ENCODE peak calls at places on chromosome 12, in five cellular contexts. Z, Y, B, O and D are unnamed samples.

GRCh38 chr12:39441963-39442894 is 691 bp downstream of the KIF21A start:
- DNase-seq in O (peak), Y (peak), Z (peak), B (peak), D (peak)

GRCh38 chr12:1691123-1692007 is 495 bp downstream of the ADIPOR2 start:
- DNase-seq in Y (no peak), B (peak), Z (peak), O (peak), D (no peak)

GRCh38 chr12:69534389-69534822 is 50.9 kb upstream of the CCT2 start:
- DNase-seq in Z (peak), B (no peak), O (no peak), Y (peak), D (peak)

GRCh38 chr12:52969828-52970569 is 21.1 kb downstream of the KRT18 start:
- DNase-seq in B (no peak), Z (peak), Y (no peak), O (no peak), D (no peak)

GRCh38 chr12:5479761-5480160 is 47.9 kb downstream of the NTF3 start:
- DNase-seq in O (no peak), B (no peak), Z (no peak), Y (no peak), D (no peak)

GRCh38 chr12:88834226-88834625 is 254.0 kb upstream of the KITLG start:
- DNase-seq in Z (no peak), Y (peak), B (no peak), O (no peak), D (peak)

GRCh38 chr12:15982471-15982870 is 71.3 kb downstream of the DERA start:
- DNase-seq in Y (peak), B (no peak), Z (no peak), O (no peak), D (peak)

GRCh38 chr12:66661357-66661756 is 17.5 kb downstream of the GRIP1 start:
- DNase-seq in B (no peak), O (no peak), Z (no peak), Y (no peak), D (no peak)

GRCh38 chr12:89278169-89278568 is 74.1 kb downstream of the DUSP6 start:
- DNase-seq in Z (no peak), O (no peak), B (no peak), Y (no peak), D (no peak)

DNA sequence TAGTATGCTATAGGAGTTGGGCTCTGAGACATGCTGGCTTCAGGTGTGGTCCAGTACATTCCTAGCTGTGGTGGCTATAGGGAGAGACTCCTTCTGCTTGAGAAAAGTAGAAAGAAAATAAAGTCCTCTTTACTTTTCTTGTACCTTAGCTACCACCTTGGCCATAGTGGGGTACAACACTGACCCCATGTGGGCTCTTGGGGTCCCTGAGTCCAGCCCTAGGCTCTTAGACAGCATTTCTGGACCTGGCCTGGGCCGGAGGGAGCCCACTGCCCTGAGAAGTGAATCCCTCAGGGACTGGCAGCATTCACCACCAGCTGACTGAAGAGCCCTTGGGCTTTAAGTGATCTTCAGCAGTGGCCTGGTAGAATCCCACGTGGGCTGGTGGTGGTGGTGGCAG is 143.1 kb downstream of the SYT10 start:
- DNase-seq in O (no peak), Y (no peak), B (no peak), Z (no peak), D (no peak)
- TF ChIP-seq CTCF in O (no peak), Y (no peak), B (no peak), Z (no peak), D (no peak)

DNA sequence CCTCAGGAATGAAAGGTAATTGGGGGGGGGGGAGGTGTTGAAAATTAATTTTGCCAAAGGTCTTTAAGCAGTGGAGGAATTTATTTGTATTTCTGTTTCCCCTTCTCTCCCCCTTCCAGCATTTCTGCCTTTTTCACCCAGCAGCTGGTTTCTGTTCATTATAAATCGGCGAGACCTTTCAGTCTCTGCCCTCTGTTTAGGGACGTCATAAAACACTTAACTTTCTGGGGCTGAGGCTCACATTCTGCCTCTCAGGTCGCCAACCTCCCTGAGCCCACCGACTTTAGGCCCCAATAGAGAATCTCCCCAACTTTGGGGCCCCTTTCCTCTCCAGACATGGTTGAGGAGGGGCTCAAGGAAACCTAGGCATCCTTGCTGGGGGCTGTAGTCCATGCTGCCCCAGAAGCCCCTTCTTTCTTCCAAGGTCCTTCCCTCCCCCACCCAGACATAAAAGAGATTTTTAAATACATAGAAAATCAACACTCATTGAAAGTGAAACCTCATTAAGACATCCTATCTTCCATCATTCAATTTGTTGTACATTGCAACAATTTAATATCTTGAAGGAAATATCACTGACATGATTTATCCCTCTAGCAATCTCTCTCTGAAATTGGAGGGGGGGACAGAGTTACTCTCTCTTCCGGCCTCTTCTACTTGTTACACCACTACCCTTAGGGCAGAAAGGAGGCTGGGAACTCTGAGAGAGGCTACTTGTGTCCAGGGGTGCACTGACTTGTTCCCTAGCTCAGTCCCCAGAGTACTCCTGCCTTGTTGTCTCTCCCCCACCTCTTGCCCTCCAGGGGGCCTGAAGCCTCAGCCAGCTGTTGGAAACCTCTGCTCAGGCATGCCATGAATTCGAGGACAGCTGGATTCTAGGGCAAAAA is 2.5 kb upstream of the HOXC6 start:
- DNase-seq in B (no peak), Y (peak), O (no peak), Z (no peak), D (no peak)
- TF ChIP-seq CTCF in B (no peak), Y (no peak), O (no peak), Z (no peak), D (no peak)

DNA sequence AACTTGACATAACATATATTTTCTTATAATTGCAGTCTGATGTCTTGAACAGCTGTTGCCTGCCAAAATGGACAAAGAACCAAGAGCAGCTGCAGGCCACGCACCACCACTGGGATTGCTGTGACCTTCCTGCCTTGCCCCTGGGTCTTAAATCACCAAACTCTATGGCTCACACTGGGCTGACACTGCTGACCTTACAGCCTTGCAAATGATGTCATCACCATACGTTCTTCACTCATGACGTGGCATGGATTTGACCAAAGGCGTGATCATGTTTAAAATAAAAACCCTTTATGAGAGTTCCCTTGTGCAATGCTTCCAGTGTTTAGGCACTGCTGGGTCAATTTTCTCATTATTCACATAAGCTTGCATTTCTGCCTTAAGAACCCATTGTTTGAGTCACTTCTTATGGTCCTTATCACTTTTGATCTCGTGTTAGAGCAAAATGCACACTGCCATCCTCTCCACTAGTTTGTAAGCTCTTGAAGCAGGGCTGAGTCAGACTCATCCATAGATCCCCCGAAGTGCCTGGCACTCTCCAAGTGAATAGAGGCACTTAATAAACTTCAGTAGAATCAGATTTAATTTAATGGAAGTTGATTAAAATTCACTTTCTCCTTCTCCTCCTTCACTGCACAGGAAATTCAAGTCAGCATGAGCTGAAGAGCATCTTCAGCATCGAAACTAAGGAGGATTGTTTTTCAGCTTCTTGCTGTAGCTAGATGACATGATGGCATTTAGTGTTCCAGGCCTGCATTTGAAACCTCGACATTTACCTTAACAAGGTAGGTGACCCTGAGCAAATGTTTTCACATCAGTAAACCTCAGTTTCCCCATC is 132.4 kb upstream of the PZP start:
- DNase-seq in O (no peak), Y (peak), B (no peak), Z (no peak), D (peak)
- TF ChIP-seq CTCF in O (no peak), Y (no peak), B (no peak), Z (no peak), D (no peak)

DNA sequence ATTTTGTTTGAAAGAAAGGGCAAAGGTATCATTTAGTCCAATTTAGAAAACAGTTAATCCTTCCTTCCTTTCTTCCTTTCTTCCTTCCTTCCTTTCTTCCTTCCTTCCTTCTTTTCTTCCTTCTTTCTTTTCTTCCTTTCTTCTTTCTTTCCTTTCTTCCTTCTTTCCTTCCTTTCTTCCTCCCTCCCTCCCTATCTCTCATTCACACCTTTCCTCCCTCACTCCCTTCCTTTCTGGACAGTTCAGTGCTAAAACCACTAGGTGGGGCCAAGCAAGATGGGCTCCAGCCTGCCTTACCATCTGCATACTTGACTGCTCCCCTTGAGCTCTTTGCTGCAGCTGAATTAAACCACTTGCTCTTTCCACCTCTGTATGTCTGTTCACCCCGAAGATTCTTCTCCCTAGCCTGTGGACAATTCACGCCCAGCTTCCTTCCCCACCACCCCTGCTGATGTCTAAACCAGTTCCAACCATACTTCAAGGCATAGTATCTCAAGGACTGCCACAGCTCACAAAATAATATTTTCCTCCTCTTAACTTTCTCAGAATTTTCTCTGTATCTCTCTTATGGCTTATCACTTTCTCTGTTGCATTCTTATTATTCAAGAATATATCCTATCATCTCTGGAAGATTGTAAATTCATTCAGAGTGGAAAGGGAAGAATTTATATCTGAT is 78.0 kb downstream of the DBX2 start:
- DNase-seq in Y (peak), O (no peak), Z (no peak), B (no peak), D (peak)
- TF ChIP-seq CTCF in Y (peak), O (peak), Z (no peak), B (peak), D (peak)

GRCh38 chr12:12764824-12765223 is 20.6 kb upstream of the APOLD1 start:
- DNase-seq in O (no peak), B (no peak), Z (no peak), Y (no peak), D (no peak)
- TF ChIP-seq CTCF in O (no peak), B (no peak), Z (no peak), Y (no peak), D (no peak)

DNA sequence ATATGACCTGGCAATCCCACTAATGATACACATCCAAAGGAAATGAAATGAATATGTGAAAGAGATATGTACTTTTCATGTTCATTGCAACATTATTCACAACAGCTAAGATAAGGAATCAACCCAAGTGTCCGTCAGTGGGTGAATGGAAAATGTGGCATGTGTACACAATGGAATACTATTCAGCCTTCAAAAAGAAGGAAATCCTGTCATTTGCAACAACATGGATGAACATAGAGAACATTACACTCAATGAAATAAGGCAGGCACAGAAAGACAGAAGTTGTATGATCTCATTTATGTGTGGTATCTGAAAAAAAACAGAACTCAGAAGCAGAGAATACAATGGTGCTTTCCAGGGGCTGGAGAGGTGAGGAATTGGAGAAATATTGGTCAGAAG is 54.0 kb downstream of the TAOK3 start:
- DNase-seq in Z (no peak), O (no peak), B (no peak), Y (no peak), D (no peak)
- TF ChIP-seq CTCF in Z (no peak), O (no peak), B (no peak), Y (no peak), D (no peak)